ENCODE peak calls at places on chromosomes 6 and 20, in seven cellular contexts. D is ovary; S is AG10803; C is heart right ventricle; H is esophagus squamous epithelium; A is heart left ventricle; Q is CD8-positive, alpha-beta T cell. V is an unnamed sample.

GRCh38 chr6:766625-767024 is 73.7 kb upstream of the EXOC2 start:
- DNase-seq in D (no peak), S (peak), C (no peak), H (no peak), A (no peak), Q (no peak), V (peak)

GRCh38 chr6:10951675-10952282 is 64.9 kb downstream of the SYCP2L start:
- DNase-seq in D (no peak), S (peak), C (no peak), H (no peak), A (no peak), Q (no peak), V (peak)

GRCh38 chr6:27809067-27809938 is 102.9 kb downstream of the OR2B2 start:
- DNase-seq in D (no peak), S (no peak), C (no peak), H (no peak), A (no peak), Q (no peak), V (no peak)

GRCh38 chr6:134014588-134015137 is 37.8 kb downstream of the SLC2A12 start:
- DNase-seq in D (no peak), S (no peak), C (no peak), H (no peak), A (no peak), Q (no peak), V (peak)

GRCh38 chr6:140192018-140192417 is 817.6 kb upstream of the CITED2 start:
- DNase-seq in D (no peak), S (no peak), C (no peak), H (no peak), A (no peak), Q (no peak), V (no peak)

GRCh38 chr20:59939052-59939878 is 840 bp downstream of the PPP1R3D start:
- DNase-seq in D (no peak), S (no peak), C (peak), H (no peak), A (peak), Q (no peak), V (no peak)

GRCh38 chr20:44017905-44018683 is 103.4 kb downstream of the TOX2 start:
- DNase-seq in D (peak), S (peak), C (peak), H (no peak), A (peak), Q (no peak), V (peak)

GRCh38 chr6:30963641-30964040 is 19.9 kb upstream of the MUC21 start:
- DNase-seq in D (no peak), S (no peak), C (no peak), H (no peak), A (no peak), Q (no peak), V (no peak)

GRCh38 chr20:22575737-22576136 is 8.6 kb downstream of the FOXA2 start:
- DNase-seq in D (no peak), S (no peak), C (no peak), H (no peak), A (no peak), Q (no peak), V (no peak)

GRCh38 chr6:34315780-34316179 is 67.0 kb upstream of the SMIM29 start:
- DNase-seq in D (no peak), S (no peak), C (no peak), H (no peak), A (no peak), Q (no peak), V (no peak)

GRCh38 chr6:21791596-21791995 is 198.0 kb downstream of the SOX4 start:
- DNase-seq in D (no peak), S (no peak), C (no peak), H (no peak), A (no peak), Q (no peak), V (peak)

GRCh38 chr6:49527315-49527714 is 23.2 kb upstream of the C6orf141 start:
- DNase-seq in D (no peak), S (no peak), C (no peak), H (no peak), A (no peak), Q (no peak), V (no peak)

GRCh38 chr6:109311481-109311880 is 70.8 kb downstream of the CD164 start:
- DNase-seq in D (no peak), S (peak), C (no peak), H (no peak), A (no peak), Q (no peak), V (no peak)

GRCh38 chr20:56630506-56631317 is 1.6 kb downstream of the TFAP2C start:
- DNase-seq in D (no peak), S (peak), C (no peak), H (no peak), A (no peak), Q (no peak), V (peak)

GRCh38 chr6:107308676-107309075 is 150.7 kb downstream of the PDSS2 start:
- DNase-seq in D (no peak), S (no peak), C (no peak), H (no peak), A (no peak), Q (no peak), V (no peak)

GRCh38 chr6:142187209-142187608 is 40.1 kb downstream of the VTA1 start:
- DNase-seq in D (no peak), S (peak), C (peak), H (no peak), A (peak), Q (no peak), V (peak)

GRCh38 chr20:50585678-50586077 is 75.5 kb downstream of the PTPN1 start:
- DNase-seq in D (no peak), S (no peak), C (no peak), H (no peak), A (no peak), Q (no peak), V (no peak)

GRCh38 chr20:19374066-19374615 is 161.7 kb downstream of the SLC24A3 start:
- DNase-seq in D (no peak), S (no peak), C (no peak), H (no peak), A (no peak), Q (no peak), V (no peak)

GRCh38 chr6:107493158-107494057 is 3.5 kb downstream of the SOBP start:
- DNase-seq in D (no peak), S (no peak), C (peak), H (no peak), A (peak), Q (no peak), V (peak)

GRCh38 chr6:45951771-45952529 is 63.7 kb downstream of the CLIC5 start:
- DNase-seq in D (no peak), S (peak), C (no peak), H (no peak), A (no peak), Q (no peak), V (peak)

GRCh38 chr6:128600397-128600951 is 80.1 kb upstream of the PTPRK start:
- DNase-seq in D (no peak), S (peak), C (no peak), H (no peak), A (peak), Q (no peak), V (peak)

GRCh38 chr6:41732601-41733348 is 2.6 kb downstream of the TFEB start:
- DNase-seq in D (no peak), S (no peak), C (no peak), H (no peak), A (no peak), Q (peak), V (peak)

GRCh38 chr6:37205189-37205996 is 35.4 kb downstream of the PIM1 start:
- DNase-seq in D (no peak), S (no peak), C (no peak), H (no peak), A (no peak), Q (no peak), V (no peak)

GRCh38 chr6:114058435-114058834 is 87.5 kb upstream of the HDAC2 start:
- DNase-seq in D (no peak), S (no peak), C (no peak), H (no peak), A (no peak), Q (no peak), V (no peak)

GRCh38 chr6:170026272-170027110 is 264.4 kb downstream of the DLL1 start:
- DNase-seq in D (no peak), S (no peak), C (no peak), H (no peak), A (no peak), Q (no peak), V (no peak)

GRCh38 chr6:146545608-146546007 is 2.0 kb downstream of the RAB32 start:
- DNase-seq in D (no peak), S (peak), C (no peak), H (no peak), A (no peak), Q (no peak), V (peak)

DNA sequence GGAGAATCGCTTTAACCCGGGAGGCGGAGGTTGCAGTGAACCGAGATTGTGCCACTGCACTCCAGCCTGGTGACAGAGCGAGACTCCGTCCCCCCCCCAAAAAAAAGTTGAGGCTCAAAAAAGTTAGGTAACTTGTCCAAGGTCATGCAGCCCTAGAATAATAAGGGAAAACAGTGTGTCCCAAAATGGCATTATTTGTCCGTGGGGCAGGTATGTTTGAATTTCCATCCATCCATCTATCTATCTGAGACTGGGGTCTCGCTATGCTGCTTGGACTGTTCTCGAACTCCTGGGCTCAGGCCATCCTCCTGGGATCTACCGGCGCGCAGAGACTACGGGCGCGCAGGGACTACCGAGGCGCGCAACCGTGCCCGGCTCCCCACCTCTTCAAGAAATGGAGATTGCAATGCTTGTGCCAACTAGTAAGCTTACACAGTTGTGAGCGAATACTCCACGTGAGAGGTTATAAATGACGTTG is 374 bp upstream of the ABCC10 start:
- DNase-seq in D (no peak), S (no peak), C (no peak), H (no peak), A (no peak), Q (no peak), V (no peak)
- TF ChIP-seq CTCF in D (no peak), S (no peak), C (no peak), H (no peak), A (no peak), Q (no peak), V (no peak)

GRCh38 chr6:56744528-56744927 is 101.8 kb upstream of the DST start:
- DNase-seq in D (no peak), S (no peak), C (no peak), H (no peak), A (no peak), Q (no peak), V (no peak)

GRCh38 chr6:56745081-56745480 is 102.4 kb upstream of the DST start:
- DNase-seq in D (no peak), S (no peak), C (no peak), H (no peak), A (no peak), Q (no peak), V (no peak)

GRCh38 chr6:56741472-56741871 is 98.8 kb upstream of the DST start:
- DNase-seq in D (no peak), S (no peak), C (no peak), H (no peak), A (no peak), Q (no peak), V (no peak)

GRCh38 chr6:56739836-56740815 is 97.4 kb upstream of the DST start:
- DNase-seq in D (no peak), S (no peak), C (no peak), H (no peak), A (no peak), Q (no peak), V (no peak)

GRCh38 chr6:56742122-56742791 is 99.6 kb upstream of the DST start:
- DNase-seq in D (no peak), S (peak), C (no peak), H (no peak), A (no peak), Q (no peak), V (no peak)
- H3K4me3 ChIP-seq in D (peak), S (peak), C (peak), H (peak), A (peak), Q (no peak), V (peak)

GRCh38 chr6:131924881-131925474 is 26.2 kb downstream of the CCN2 start:
- DNase-seq in D (no peak), S (peak), C (no peak), H (no peak), A (no peak), Q (no peak), V (peak)

GRCh38 chr6:131923356-131923755 is 27.8 kb downstream of the CCN2 start:
- DNase-seq in D (peak), S (peak), C (peak), H (no peak), A (peak), Q (no peak), V (peak)

GRCh38 chr6:131931063-131931745 is 20.0 kb downstream of the CCN2 start:
- DNase-seq in D (no peak), S (peak), C (no peak), H (no peak), A (no peak), Q (no peak), V (peak)

DNA sequence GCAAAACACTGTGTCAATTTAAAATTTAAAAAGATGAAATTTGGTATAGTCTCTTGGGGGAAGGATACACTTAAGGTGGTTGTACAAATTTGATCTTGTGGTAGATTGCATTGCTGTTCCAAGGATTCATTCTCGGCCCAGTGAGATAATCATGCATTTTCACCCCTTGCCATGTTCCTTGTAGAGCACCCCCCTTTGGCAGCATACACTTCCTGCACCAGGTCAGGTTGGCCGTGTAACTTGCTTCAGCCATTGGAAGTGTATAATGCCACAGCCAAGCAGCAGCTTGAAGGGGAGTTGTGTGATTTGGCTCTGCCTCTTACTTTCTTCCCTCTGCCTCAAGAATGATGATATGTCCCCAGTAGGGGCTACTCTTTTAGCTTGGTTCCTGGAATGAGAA is 21.9 kb downstream of the CCN2 start:
- DNase-seq in D (no peak), S (no peak), C (no peak), H (no peak), A (no peak), Q (no peak), V (no peak)
- TF ChIP-seq CTCF in D (no peak), S (no peak), C (no peak), H (no peak), A (no peak), Q (no peak), V (no peak)

GRCh38 chr6:138656278-138656803 is 117.2 kb upstream of the CCDC28A start:
- DNase-seq in D (no peak), S (no peak), C (no peak), H (no peak), A (no peak), Q (no peak), V (no peak)

GRCh38 chr6:138657026-138657425 is 116.5 kb upstream of the CCDC28A start:
- DNase-seq in D (no peak), S (no peak), C (no peak), H (no peak), A (no peak), Q (no peak), V (no peak)

GRCh38 chr6:138655828-138656227 is 117.7 kb upstream of the CCDC28A start:
- DNase-seq in D (no peak), S (no peak), C (no peak), H (no peak), A (no peak), Q (no peak), V (no peak)

GRCh38 chr6:138653435-138653834 is 120.1 kb upstream of the CCDC28A start:
- DNase-seq in D (no peak), S (no peak), C (no peak), H (no peak), A (no peak), Q (no peak), V (no peak)

DNA sequence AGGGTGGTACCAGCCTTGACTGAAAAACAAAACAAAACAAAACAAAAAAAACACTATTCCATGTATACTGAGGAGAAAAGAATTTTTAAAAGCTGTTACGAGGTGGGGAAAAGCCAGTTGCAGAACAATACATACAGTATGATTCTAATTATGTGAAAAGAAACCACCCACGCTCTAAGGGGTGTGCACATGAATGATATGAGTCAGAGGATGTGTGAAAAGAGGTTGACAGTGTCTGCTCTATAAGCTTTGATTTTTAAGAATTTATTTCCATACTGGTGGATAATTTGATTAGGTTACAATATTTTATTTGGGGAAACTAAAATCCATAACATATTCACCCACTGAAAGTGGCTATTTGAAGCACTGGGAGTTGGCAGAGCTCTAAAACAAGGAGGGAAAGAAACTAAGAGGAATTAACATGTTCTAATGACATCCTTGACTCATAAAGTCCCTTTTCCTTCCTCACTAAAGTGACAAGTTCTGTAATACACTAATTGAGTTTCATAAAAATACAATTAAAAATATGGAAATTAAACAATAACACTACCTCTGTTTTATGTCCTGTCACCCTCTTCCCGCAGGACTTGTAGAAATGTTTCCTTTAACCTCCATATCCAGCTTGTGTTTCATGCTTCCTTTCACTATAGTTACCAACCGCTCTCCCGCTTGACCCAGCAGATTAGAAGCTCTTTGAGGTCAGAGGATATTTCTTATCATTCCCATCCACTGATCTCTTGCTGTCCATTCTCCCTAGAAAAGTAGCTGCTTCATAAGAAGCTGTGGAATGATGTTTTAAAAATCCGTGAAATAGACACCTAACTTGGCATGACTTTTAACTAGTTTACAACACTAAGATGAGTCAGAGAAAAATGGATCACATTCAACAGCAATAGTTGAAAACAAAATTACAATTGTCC is 118.6 kb upstream of the CCDC28A start:
- DNase-seq in D (no peak), S (peak), C (no peak), H (no peak), A (no peak), Q (no peak), V (peak)
- H3K4me3 ChIP-seq in D (no peak), S (peak), C (no peak), H (no peak), A (no peak), Q (no peak), V (no peak)